ENCODE peak calls at places on chromosomes 4 and X, in ten cellular contexts. I is AG04450; A is stimulated activated CD4-positive, alpha-beta T cell treated with anti-CD3 and anti-CD28 coated beads, Interleukin-15, amount 100 ng/mL, for 1 hour; V is GM19239; J is foreskin melanocyte; X is activated T-cell treated with anti-CD3 and anti-CD28 coated beads, Interleukin-2, amount 50 U/mL, for 24 hours; M is activated CD4-positive, alpha-beta T cell treated with anti-CD3 and anti-CD28 coated beads, Interleukin-2, amount 50 U/mL, for 24 hours; O is CD4-positive, alpha-beta T cell; P is astrocyte; U is GM13977. N is an unnamed sample.
A peak's percentile ranks its signal among the peaks of the same experiment; 100 is the strongest.

GRCh38 chrX:21487832-21488231 is 113.6 kb downstream of the CNKSR2 start:
- DNase-seq in I (no peak), A (no peak), V (no peak), J (peak; percentile 16), X (no peak), M (no peak), O (no peak), P (peak; percentile 13), U (no peak), N (peak; percentile 0)

GRCh38 chr4:3483471-3483921 is 20.4 kb downstream of the DOK7 start:
- DNase-seq in I (no peak), A (no peak), V (no peak), J (no peak), X (no peak), M (no peak), O (no peak), P (peak; percentile 31), U (no peak), N (no peak)

GRCh38 chr4:8579526-8580320 is 469 bp upstream of the GPR78 start:
- DNase-seq in I (no peak), A (no peak), V (no peak), J (no peak), X (no peak), M (no peak), O (no peak), P (no peak), U (no peak), N (no peak)

GRCh38 chrX:64570204-64570603 is 175.0 kb upstream of the MTMR8 start:
- DNase-seq in I (no peak), A (no peak), V (no peak), J (no peak), X (no peak), M (no peak), O (no peak), P (no peak), U (no peak), N (no peak)

GRCh38 chrX:103211012-103211715 is 3.7 kb upstream of the BEX4 start:
- DNase-seq in I (no peak), A (no peak), V (no peak), J (no peak), X (no peak), M (peak; percentile 16), O (peak; percentile 28), P (peak; percentile 25), U (peak; percentile 53), N (peak; percentile 44)

GRCh38 chr4:7719354-7720174 is 220.1 kb downstream of the AFAP1 start:
- DNase-seq in I (no peak), A (peak; percentile 10), V (peak; percentile 86), J (no peak), X (peak; percentile 80), M (peak; percentile 58), O (peak; percentile 47), P (no peak), U (peak; percentile 89), N (peak; percentile 20)

GRCh38 chrX:41723305-41723704 is 676 bp upstream of the GPR82 start:
- DNase-seq in I (no peak), A (no peak), V (no peak), J (no peak), X (no peak), M (no peak), O (no peak), P (no peak), U (no peak), N (no peak)

GRCh38 chrX:45807572-45808425 is 607.1 kb upstream of the DIPK2B start:
- DNase-seq in I (no peak), A (no peak), V (no peak), J (peak; percentile 83), X (no peak), M (no peak), O (no peak), P (peak; percentile 81), U (no peak), N (peak; percentile 39)

GRCh38 chr4:14178421-14178820 is 550.9 kb upstream of the BOD1L1 start:
- DNase-seq in I (no peak), A (no peak), V (no peak), J (peak; percentile 72), X (no peak), M (no peak), O (no peak), P (peak; percentile 14), U (no peak), N (peak; percentile 59)

GRCh38 chr4:56215901-56216300 is 171.4 kb downstream of the AASDH start:
- DNase-seq in I (no peak), A (no peak), V (no peak), J (no peak), X (no peak), M (no peak), O (no peak), P (peak; percentile 78), U (no peak), N (peak; percentile 93)

GRCh38 chr4:153676491-153676890 is 7.6 kb upstream of the TLR2 start:
- DNase-seq in I (no peak), A (no peak), V (no peak), J (no peak), X (no peak), M (no peak), O (no peak), P (peak; percentile 41), U (no peak), N (no peak)

GRCh38 chr4:166324321-166324720 is 451.3 kb downstream of the TLL1 start:
- DNase-seq in I (no peak), A (no peak), V (no peak), J (no peak), X (no peak), M (no peak), O (no peak), P (no peak), U (no peak), N (peak; percentile 22)

GRCh38 chrX:10399152-10399741 is 221.1 kb downstream of the MID1 start:
- DNase-seq in I (no peak), A (no peak), V (no peak), J (no peak), X (no peak), M (no peak), O (no peak), P (no peak), U (no peak), N (no peak)

GRCh38 chr4:147824316-147824715 is 92.4 kb downstream of the ARHGAP10 start:
- DNase-seq in I (no peak), A (no peak), V (no peak), J (no peak), X (no peak), M (no peak), O (no peak), P (no peak), U (no peak), N (no peak)

GRCh38 chr4:109945056-109945455 is 32.4 kb downstream of the EGF start:
- DNase-seq in I (no peak), A (no peak), V (no peak), J (no peak), X (no peak), M (peak; percentile 52), O (no peak), P (no peak), U (no peak), N (no peak)

GRCh38 chrX:132257116-132257515 is 37.9 kb upstream of the RAP2C start:
- DNase-seq in I (peak; percentile 8), A (no peak), V (no peak), J (no peak), X (no peak), M (no peak), O (no peak), P (peak; percentile 65), U (no peak), N (no peak)

GRCh38 chr4:7103599-7104365 is 35.9 kb upstream of the GRPEL1 start:
- DNase-seq in I (no peak), A (no peak), V (no peak), J (no peak), X (no peak), M (no peak), O (no peak), P (no peak), U (no peak), N (peak; percentile 97)

GRCh38 chr4:1278336-1278670 is 11.4 kb upstream of the MAEA start:
- DNase-seq in I (no peak), A (no peak), V (no peak), J (no peak), X (peak; percentile 8), M (no peak), O (no peak), P (peak; percentile 22), U (no peak), N (no peak)

GRCh38 chr4:42050850-42051249 is 60.5 kb downstream of the SLC30A9 start:
- DNase-seq in I (no peak), A (no peak), V (no peak), J (no peak), X (no peak), M (no peak), O (no peak), P (no peak), U (no peak), N (no peak)

GRCh38 chr4:1727117-1728031 is 6.1 kb downstream of the TACC3 start:
- DNase-seq in I (no peak), A (no peak), V (no peak), J (no peak), X (no peak), M (no peak), O (no peak), P (peak; percentile 80), U (no peak), N (peak; percentile 79)

GRCh38 chrX:9340619-9341304 is 124.1 kb upstream of the TBL1X start:
- DNase-seq in I (no peak), A (no peak), V (no peak), J (no peak), X (peak; percentile 42), M (no peak), O (peak; percentile 32), P (peak; percentile 58), U (peak; percentile 59), N (peak; percentile 6)

GRCh38 chr4:37990731-37991130 is 30.5 kb downstream of the PTTG2 start:
- DNase-seq in I (no peak), A (no peak), V (no peak), J (no peak), X (no peak), M (no peak), O (no peak), P (no peak), U (no peak), N (no peak)

GRCh38 chr4:2500547-2500946 is 31.6 kb downstream of the RNF4 start:
- DNase-seq in I (no peak), A (no peak), V (no peak), J (no peak), X (no peak), M (no peak), O (no peak), P (no peak), U (no peak), N (no peak)

GRCh38 chrX:108053218-108053617 is 8.4 kb downstream of the VSIG1 start:
- DNase-seq in I (no peak), A (no peak), V (no peak), J (no peak), X (no peak), M (no peak), O (no peak), P (no peak), U (no peak), N (no peak)

GRCh38 chrX:116290359-116290758 is 119.8 kb downstream of the AGTR2 start:
- DNase-seq in I (no peak), A (no peak), V (no peak), J (no peak), X (no peak), M (no peak), O (no peak), P (no peak), U (no peak), N (no peak)

GRCh38 chrX:24371391-24371972 is 11.0 kb downstream of the SUPT20HL1 start:
- DNase-seq in I (no peak), A (peak; percentile 6), V (peak; percentile 32), J (peak; percentile 41), X (peak; percentile 67), M (peak; percentile 41), O (peak; percentile 36), P (peak; percentile 30), U (peak; percentile 83), N (peak; percentile 51)

GRCh38 chr4:3679071-3679825 is 86.9 kb upstream of the ADRA2C start:
- DNase-seq in I (no peak), A (no peak), V (no peak), J (no peak), X (no peak), M (no peak), O (no peak), P (no peak), U (no peak), N (no peak)

GRCh38 chr4:165208741-165209388 is 1.5 kb downstream of the KLHL2 start:
- DNase-seq in I (no peak), A (no peak), V (no peak), J (no peak), X (no peak), M (no peak), O (no peak), P (peak; percentile 33), U (no peak), N (no peak)